ENCODE peak calls at places on chromosomes 5 and 9, in ten cellular contexts. One of them, this sample, is unnamed. For H3K9me3, the result is how much of the 10 kb centered on the place peaks cover.

GRCh38 chr9:128703616-128704355 is 1.5 kb downstream of the PKN3 start:
- DNase-seq in PC-3: no peak
- DNase-seq in K562: peak
- DNase-seq in breast epithelium: no peak
- DNase-seq in kidney: peak
- DNase-seq in lung: no peak
- DNase-seq in right atrium auricular region: peak
- DNase-seq in CD8-positive, alpha-beta T cell: no peak
- DNase-seq in mucosa of descending colon: peak
- DNase-seq in CD4-positive, CD25-positive, alpha-beta regulatory T cell: no peak
- DNase-seq in this sample: peak

GRCh38 chr5:159319822-159320221 is 10.5 kb downstream of the IL12B start:
- DNase-seq in PC-3: no peak
- DNase-seq in K562: no peak
- DNase-seq in breast epithelium: no peak
- DNase-seq in kidney: no peak
- DNase-seq in lung: no peak
- DNase-seq in right atrium auricular region: no peak
- DNase-seq in CD8-positive, alpha-beta T cell: no peak
- DNase-seq in mucosa of descending colon: no peak
- DNase-seq in CD4-positive, CD25-positive, alpha-beta regulatory T cell: no peak
- DNase-seq in this sample: no peak

GRCh38 chr9:96555567-96556386 is 63.9 kb downstream of the CDC14B start:
- DNase-seq in PC-3: no peak
- DNase-seq in K562: no peak
- DNase-seq in breast epithelium: no peak
- DNase-seq in kidney: no peak
- DNase-seq in lung: no peak
- DNase-seq in right atrium auricular region: no peak
- DNase-seq in CD8-positive, alpha-beta T cell: no peak
- DNase-seq in mucosa of descending colon: no peak
- DNase-seq in CD4-positive, CD25-positive, alpha-beta regulatory T cell: no peak
- DNase-seq in this sample: no peak

GRCh38 chr9:124309665-124310064 is 51.9 kb downstream of the NEK6 start:
- DNase-seq in PC-3: peak
- DNase-seq in K562: no peak
- DNase-seq in breast epithelium: no peak
- DNase-seq in kidney: no peak
- DNase-seq in lung: peak
- DNase-seq in right atrium auricular region: no peak
- DNase-seq in CD8-positive, alpha-beta T cell: no peak
- DNase-seq in mucosa of descending colon: no peak
- DNase-seq in CD4-positive, CD25-positive, alpha-beta regulatory T cell: no peak
- DNase-seq in this sample: no peak

GRCh38 chr5:54387031-54387430 is 68.5 kb upstream of the HSPB3 start:
- DNase-seq in PC-3: no peak
- DNase-seq in K562: no peak
- DNase-seq in breast epithelium: no peak
- DNase-seq in kidney: no peak
- DNase-seq in lung: no peak
- DNase-seq in right atrium auricular region: no peak
- DNase-seq in CD8-positive, alpha-beta T cell: no peak
- DNase-seq in mucosa of descending colon: no peak
- DNase-seq in CD4-positive, CD25-positive, alpha-beta regulatory T cell: no peak
- DNase-seq in this sample: no peak

GRCh38 chr5:57779383-57780223 is 297.0 kb upstream of the ACTBL2 start:
- DNase-seq in PC-3: peak
- DNase-seq in K562: peak
- DNase-seq in breast epithelium: no peak
- DNase-seq in kidney: no peak
- DNase-seq in lung: peak
- DNase-seq in right atrium auricular region: no peak
- DNase-seq in CD8-positive, alpha-beta T cell: no peak
- DNase-seq in mucosa of descending colon: no peak
- DNase-seq in CD4-positive, CD25-positive, alpha-beta regulatory T cell: peak
- DNase-seq in this sample: peak

GRCh38 chr5:17989567-17989966 is 355.3 kb downstream of the TAF11L14 start:
- DNase-seq in PC-3: no peak
- DNase-seq in K562: no peak
- DNase-seq in breast epithelium: no peak
- DNase-seq in kidney: no peak
- DNase-seq in lung: no peak
- DNase-seq in right atrium auricular region: no peak
- DNase-seq in CD8-positive, alpha-beta T cell: no peak
- DNase-seq in mucosa of descending colon: no peak
- DNase-seq in CD4-positive, CD25-positive, alpha-beta regulatory T cell: no peak
- DNase-seq in this sample: no peak

GRCh38 chr9:109498195-109499060 is at the start of gene PTPN3:
- DNase-seq in PC-3: peak
- DNase-seq in K562: no peak
- DNase-seq in breast epithelium: no peak
- DNase-seq in kidney: peak
- DNase-seq in lung: no peak
- DNase-seq in right atrium auricular region: no peak
- DNase-seq in CD8-positive, alpha-beta T cell: no peak
- DNase-seq in mucosa of descending colon: no peak
- DNase-seq in CD4-positive, CD25-positive, alpha-beta regulatory T cell: no peak
- DNase-seq in this sample: no peak

GRCh38 chr9:68940620-68941019 is 73.3 kb downstream of the PRKACG start:
- DNase-seq in PC-3: no peak
- DNase-seq in K562: no peak
- DNase-seq in breast epithelium: no peak
- DNase-seq in kidney: no peak
- DNase-seq in lung: no peak
- DNase-seq in right atrium auricular region: no peak
- DNase-seq in CD8-positive, alpha-beta T cell: no peak
- DNase-seq in mucosa of descending colon: no peak
- DNase-seq in CD4-positive, CD25-positive, alpha-beta regulatory T cell: no peak
- DNase-seq in this sample: no peak

GRCh38 chr5:79990205-79990597 is 861 bp downstream of the MTX3 start:
- DNase-seq in PC-3: peak
- DNase-seq in K562: no peak
- DNase-seq in breast epithelium: no peak
- DNase-seq in kidney: no peak
- DNase-seq in lung: no peak
- DNase-seq in right atrium auricular region: no peak
- DNase-seq in CD8-positive, alpha-beta T cell: no peak
- DNase-seq in mucosa of descending colon: no peak
- DNase-seq in CD4-positive, CD25-positive, alpha-beta regulatory T cell: no peak
- DNase-seq in this sample: no peak

GRCh38 chr9:2597483-2597882 is 24.1 kb upstream of the VLDLR start:
- DNase-seq in PC-3: no peak
- DNase-seq in K562: no peak
- DNase-seq in breast epithelium: no peak
- DNase-seq in kidney: no peak
- DNase-seq in lung: no peak
- DNase-seq in right atrium auricular region: no peak
- DNase-seq in CD8-positive, alpha-beta T cell: no peak
- DNase-seq in mucosa of descending colon: no peak
- DNase-seq in CD4-positive, CD25-positive, alpha-beta regulatory T cell: no peak
- DNase-seq in this sample: no peak

GRCh38 chr9:129907196-129907595 is 71.9 kb downstream of the USP20 start:
- DNase-seq in PC-3: no peak
- DNase-seq in K562: no peak
- DNase-seq in breast epithelium: no peak
- DNase-seq in kidney: no peak
- DNase-seq in lung: no peak
- DNase-seq in right atrium auricular region: no peak
- DNase-seq in CD8-positive, alpha-beta T cell: no peak
- DNase-seq in mucosa of descending colon: no peak
- DNase-seq in CD4-positive, CD25-positive, alpha-beta regulatory T cell: no peak
- DNase-seq in this sample: no peak

GRCh38 chr5:19266791-19267190 is 721.2 kb downstream of the CDH18 start:
- DNase-seq in PC-3: no peak
- DNase-seq in K562: no peak
- DNase-seq in breast epithelium: no peak
- DNase-seq in kidney: no peak
- DNase-seq in lung: no peak
- DNase-seq in right atrium auricular region: no peak
- DNase-seq in CD8-positive, alpha-beta T cell: no peak
- DNase-seq in mucosa of descending colon: no peak
- DNase-seq in CD4-positive, CD25-positive, alpha-beta regulatory T cell: no peak
- DNase-seq in this sample: no peak

GRCh38 chr5:19264821-19265220 is 723.2 kb downstream of the CDH18 start:
- DNase-seq in PC-3: no peak
- DNase-seq in K562: no peak
- DNase-seq in breast epithelium: no peak
- DNase-seq in kidney: no peak
- DNase-seq in lung: no peak
- DNase-seq in right atrium auricular region: no peak
- DNase-seq in CD8-positive, alpha-beta T cell: no peak
- DNase-seq in mucosa of descending colon: no peak
- DNase-seq in CD4-positive, CD25-positive, alpha-beta regulatory T cell: no peak
- DNase-seq in this sample: no peak

GRCh38 chr5:19274578-19274977 is 713.4 kb downstream of the CDH18 start:
- DNase-seq in PC-3: no peak
- DNase-seq in K562: no peak
- DNase-seq in breast epithelium: no peak
- DNase-seq in kidney: no peak
- DNase-seq in lung: no peak
- DNase-seq in right atrium auricular region: no peak
- DNase-seq in CD8-positive, alpha-beta T cell: no peak
- DNase-seq in mucosa of descending colon: no peak
- DNase-seq in CD4-positive, CD25-positive, alpha-beta regulatory T cell: no peak
- DNase-seq in this sample: no peak

GRCh38 chr5:19270153-19270552 is 717.8 kb downstream of the CDH18 start:
- DNase-seq in PC-3: no peak
- DNase-seq in K562: no peak
- DNase-seq in breast epithelium: no peak
- DNase-seq in kidney: no peak
- DNase-seq in lung: no peak
- DNase-seq in right atrium auricular region: no peak
- DNase-seq in CD8-positive, alpha-beta T cell: no peak
- DNase-seq in mucosa of descending colon: no peak
- DNase-seq in CD4-positive, CD25-positive, alpha-beta regulatory T cell: no peak
- DNase-seq in this sample: no peak
- H3K9me3 ChIP-seq in PC-3: under half
- H3K9me3 ChIP-seq in K562: under half
- H3K9me3 ChIP-seq in breast epithelium: under half
- H3K9me3 ChIP-seq in kidney: under half
- H3K9me3 ChIP-seq in lung: under half
- H3K9me3 ChIP-seq in right atrium auricular region: under half
- H3K9me3 ChIP-seq in CD8-positive, alpha-beta T cell: under half
- H3K9me3 ChIP-seq in mucosa of descending colon: under half
- H3K9me3 ChIP-seq in CD4-positive, CD25-positive, alpha-beta regulatory T cell: under half
- H3K9me3 ChIP-seq in this sample: under half

DNA sequence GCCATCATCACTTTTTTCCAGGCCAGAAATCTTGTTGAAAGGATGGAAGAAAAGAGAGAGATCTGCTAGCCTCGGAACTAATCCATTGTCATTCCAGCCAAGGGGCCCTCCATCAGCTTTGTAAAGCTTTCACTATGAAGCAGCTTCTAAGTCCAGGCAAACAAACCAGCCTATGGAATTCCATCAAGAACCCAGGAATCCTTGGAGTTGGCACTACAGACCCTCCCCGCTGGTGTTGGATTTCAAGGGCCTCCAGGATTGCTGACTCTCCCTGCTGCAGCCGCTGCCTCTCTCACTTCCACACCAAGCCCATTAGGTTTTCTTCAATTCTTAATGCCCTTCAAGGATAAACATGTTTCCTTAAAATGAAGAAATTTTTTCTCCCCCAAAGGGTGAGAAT is 114.5 kb downstream of the C5orf15 start:
- DNase-seq in PC-3: no peak
- DNase-seq in K562: no peak
- DNase-seq in breast epithelium: no peak
- DNase-seq in kidney: no peak
- DNase-seq in lung: no peak
- DNase-seq in right atrium auricular region: no peak
- DNase-seq in CD8-positive, alpha-beta T cell: no peak
- DNase-seq in mucosa of descending colon: no peak
- DNase-seq in CD4-positive, CD25-positive, alpha-beta regulatory T cell: no peak
- DNase-seq in this sample: no peak
- H3K9me3 ChIP-seq in PC-3: under half
- H3K9me3 ChIP-seq in K562: under half
- H3K9me3 ChIP-seq in breast epithelium: under half
- H3K9me3 ChIP-seq in kidney: under half
- H3K9me3 ChIP-seq in lung: under half
- H3K9me3 ChIP-seq in right atrium auricular region: under half
- H3K9me3 ChIP-seq in CD8-positive, alpha-beta T cell: under half
- H3K9me3 ChIP-seq in mucosa of descending colon: under half
- H3K9me3 ChIP-seq in CD4-positive, CD25-positive, alpha-beta regulatory T cell: under half
- H3K9me3 ChIP-seq in this sample: under half

GRCh38 chr5:1029270-1029944 is 20.8 kb downstream of the NKD2 start:
- DNase-seq in PC-3: no peak
- DNase-seq in K562: no peak
- DNase-seq in breast epithelium: no peak
- DNase-seq in kidney: peak
- DNase-seq in lung: no peak
- DNase-seq in right atrium auricular region: no peak
- DNase-seq in CD8-positive, alpha-beta T cell: no peak
- DNase-seq in mucosa of descending colon: no peak
- DNase-seq in CD4-positive, CD25-positive, alpha-beta regulatory T cell: no peak
- DNase-seq in this sample: no peak

GRCh38 chr5:1031306-1031959 is 22.8 kb downstream of the NKD2 start:
- DNase-seq in PC-3: no peak
- DNase-seq in K562: no peak
- DNase-seq in breast epithelium: no peak
- DNase-seq in kidney: peak
- DNase-seq in lung: no peak
- DNase-seq in right atrium auricular region: no peak
- DNase-seq in CD8-positive, alpha-beta T cell: no peak
- DNase-seq in mucosa of descending colon: no peak
- DNase-seq in CD4-positive, CD25-positive, alpha-beta regulatory T cell: no peak
- DNase-seq in this sample: no peak

GRCh38 chr5:1029945-1030625 is 21.5 kb downstream of the NKD2 start:
- DNase-seq in PC-3: no peak
- DNase-seq in K562: no peak
- DNase-seq in breast epithelium: no peak
- DNase-seq in kidney: peak
- DNase-seq in lung: no peak
- DNase-seq in right atrium auricular region: no peak
- DNase-seq in CD8-positive, alpha-beta T cell: no peak
- DNase-seq in mucosa of descending colon: no peak
- DNase-seq in CD4-positive, CD25-positive, alpha-beta regulatory T cell: no peak
- DNase-seq in this sample: no peak

GRCh38 chr5:1032011-1032410 is 23.4 kb downstream of the NKD2 start:
- DNase-seq in PC-3: no peak
- DNase-seq in K562: no peak
- DNase-seq in breast epithelium: no peak
- DNase-seq in kidney: no peak
- DNase-seq in lung: no peak
- DNase-seq in right atrium auricular region: no peak
- DNase-seq in CD8-positive, alpha-beta T cell: no peak
- DNase-seq in mucosa of descending colon: no peak
- DNase-seq in CD4-positive, CD25-positive, alpha-beta regulatory T cell: no peak
- DNase-seq in this sample: no peak

GRCh38 chr5:1030801-1031271 is 22.2 kb downstream of the NKD2 start:
- DNase-seq in PC-3: no peak
- DNase-seq in K562: no peak
- DNase-seq in breast epithelium: no peak
- DNase-seq in kidney: peak
- DNase-seq in lung: no peak
- DNase-seq in right atrium auricular region: no peak
- DNase-seq in CD8-positive, alpha-beta T cell: no peak
- DNase-seq in mucosa of descending colon: no peak
- DNase-seq in CD4-positive, CD25-positive, alpha-beta regulatory T cell: no peak
- DNase-seq in this sample: no peak
- H3K9me3 ChIP-seq in PC-3: under half
- H3K9me3 ChIP-seq in K562: under half
- H3K9me3 ChIP-seq in breast epithelium: under half
- H3K9me3 ChIP-seq in kidney: under half
- H3K9me3 ChIP-seq in lung: under half
- H3K9me3 ChIP-seq in right atrium auricular region: under half
- H3K9me3 ChIP-seq in CD8-positive, alpha-beta T cell: under half
- H3K9me3 ChIP-seq in mucosa of descending colon: under half
- H3K9me3 ChIP-seq in CD4-positive, CD25-positive, alpha-beta regulatory T cell: under half
- H3K9me3 ChIP-seq in this sample: under half

GRCh38 chr9:972512-973294 is 3.8 kb upstream of the DMRT3 start:
- DNase-seq in PC-3: no peak
- DNase-seq in K562: no peak
- DNase-seq in breast epithelium: no peak
- DNase-seq in kidney: no peak
- DNase-seq in lung: no peak
- DNase-seq in right atrium auricular region: no peak
- DNase-seq in CD8-positive, alpha-beta T cell: no peak
- DNase-seq in mucosa of descending colon: no peak
- DNase-seq in CD4-positive, CD25-positive, alpha-beta regulatory T cell: no peak
- DNase-seq in this sample: no peak
- H3K9me3 ChIP-seq in PC-3: under half
- H3K9me3 ChIP-seq in K562: under half
- H3K9me3 ChIP-seq in breast epithelium: under half
- H3K9me3 ChIP-seq in kidney: under half
- H3K9me3 ChIP-seq in lung: under half
- H3K9me3 ChIP-seq in right atrium auricular region: under half
- H3K9me3 ChIP-seq in CD8-positive, alpha-beta T cell: under half
- H3K9me3 ChIP-seq in mucosa of descending colon: under half
- H3K9me3 ChIP-seq in CD4-positive, CD25-positive, alpha-beta regulatory T cell: under half
- H3K9me3 ChIP-seq in this sample: under half